ENCODE peak calls at places on chromosomes 12 and 14, in seven cellular contexts. J is NCI-H1930; C is CD8-positive, alpha-beta memory T cell; U is uterus; E is HS-5; G is pons; I is activated gamma-delta T cell treated with anti-CD3 and anti-CD28 coated beads, Interleukin-2, amount 50 U/mL, for 16 hours. L is an unnamed sample.

GRCh38 chr12:18476866-18477265 is 215.5 kb downstream of the PIK3C2G start:
- DNase-seq in J (no peak), C (no peak), U (no peak), E (no peak), G (no peak), I (no peak), L (no peak)

GRCh38 chr12:64618953-64619590 is 8.8 kb downstream of the RASSF3 start:
- DNase-seq in J (no peak), C (no peak), U (no peak), E (no peak), G (peak), I (no peak), L (peak)

GRCh38 chr12:868722-869121 is 80.8 kb downstream of the RAD52 start:
- DNase-seq in J (no peak), C (no peak), U (no peak), E (no peak), G (no peak), I (no peak), L (no peak)

GRCh38 chr12:115354007-115354452 is 670.1 kb upstream of the TBX3 start:
- DNase-seq in J (no peak), C (no peak), U (peak), E (peak), G (no peak), I (no peak), L (peak)

GRCh38 chr12:109999983-110000505 is 814 bp downstream of the ANKRD13A start:
- DNase-seq in J (no peak), C (no peak), U (peak), E (no peak), G (no peak), I (no peak), L (no peak)

GRCh38 chr12:122090759-122091535 is 12.4 kb downstream of the MLXIP start:
- DNase-seq in J (no peak), C (no peak), U (peak), E (no peak), G (no peak), I (no peak), L (no peak)

GRCh38 chr14:37172024-37172869 is at the start of gene SLC25A21:
- DNase-seq in J (peak), C (no peak), U (peak), E (no peak), G (peak), I (no peak), L (no peak)

GRCh38 chr12:24534632-24535031 is 414.3 kb downstream of the BCAT1 start:
- DNase-seq in J (no peak), C (no peak), U (no peak), E (no peak), G (peak), I (no peak), L (no peak)

GRCh38 chr12:54431911-54432814 is 13.1 kb upstream of the ITGA5 start:
- DNase-seq in J (no peak), C (no peak), U (peak), E (peak), G (no peak), I (no peak), L (no peak)

GRCh38 chr14:70073924-70074566 is 114.7 kb downstream of the SLC8A3 start:
- DNase-seq in J (peak), C (no peak), U (no peak), E (peak), G (peak), I (no peak), L (peak)

GRCh38 chr12:46461907-46462605 is 89.5 kb upstream of the SLC38A2 start:
- DNase-seq in J (no peak), C (no peak), U (no peak), E (no peak), G (no peak), I (no peak), L (no peak)

L was measured in GM13976.